ENCODE peak calls at places on chromosomes 11 and 22, in eight cellular contexts. Q, Z, N, Y, A, F, W and O are unnamed samples.

GRCh38 chr11:72242141-72242540 is 1.8 kb downstream of the PHOX2A start:
- DNase-seq in Q (no peak), Z (no peak), N (no peak), Y (no peak), A (no peak), F (no peak), W (no peak), O (no peak)

GRCh38 chr11:64016512-64016911 is 19.2 kb upstream of the FLRT1 start:
- DNase-seq in Q (no peak), Z (no peak), N (no peak), Y (no peak), A (no peak), F (no peak), W (no peak), O (no peak)

GRCh38 chr11:30328676-30329075 is 5.8 kb downstream of the ARL14EP start:
- DNase-seq in Q (no peak), Z (no peak), N (no peak), Y (no peak), A (no peak), F (no peak), W (no peak), O (no peak)

GRCh38 chr22:40422558-40423245 is 52.3 kb downstream of the SGSM3 start:
- DNase-seq in Q (no peak), Z (no peak), N (no peak), Y (no peak), A (no peak), F (no peak), W (no peak), O (no peak)

GRCh38 chr11:88501535-88501934 is 164.0 kb upstream of the CTSC start:
- DNase-seq in Q (no peak), Z (no peak), N (no peak), Y (no peak), A (no peak), F (no peak), W (no peak), O (no peak)

GRCh38 chr11:134261626-134262488 is 8.5 kb downstream of the ACAD8 start:
- DNase-seq in Q (peak), Z (no peak), N (peak), Y (peak), A (peak), F (peak), W (peak), O (peak)

GRCh38 chr11:128235446-128235845 is 351.9 kb downstream of the ETS1 start:
- DNase-seq in Q (no peak), Z (no peak), N (no peak), Y (no peak), A (peak), F (no peak), W (no peak), O (peak)

GRCh38 chr22:19590696-19591095 is 66.5 kb upstream of the CLDN5 start:
- DNase-seq in Q (no peak), Z (no peak), N (no peak), Y (no peak), A (no peak), F (peak), W (no peak), O (no peak)

GRCh38 chr22:48778308-48779195 is 1049.1 kb downstream of the BRD1 start:
- DNase-seq in Q (no peak), Z (no peak), N (no peak), Y (no peak), A (no peak), F (no peak), W (no peak), O (no peak)

GRCh38 chr11:73350908-73351636 is 25.1 kb upstream of the RELT start:
- DNase-seq in Q (peak), Z (no peak), N (peak), Y (peak), A (peak), F (peak), W (peak), O (peak)

GRCh38 chr11:12207384-12208150 is 97.2 kb downstream of the MICAL2 start:
- DNase-seq in Q (no peak), Z (no peak), N (no peak), Y (no peak), A (no peak), F (no peak), W (no peak), O (no peak)

GRCh38 chr11:10777806-10778205 is 26.8 kb downstream of the CTR9 start:
- DNase-seq in Q (no peak), Z (no peak), N (no peak), Y (no peak), A (no peak), F (no peak), W (peak), O (no peak)

GRCh38 chr11:10777393-10777793 is 26.3 kb downstream of the CTR9 start:
- DNase-seq in Q (peak), Z (no peak), N (no peak), Y (no peak), A (no peak), F (no peak), W (no peak), O (no peak)

GRCh38 chr11:10779086-10779485 is 28.0 kb downstream of the CTR9 start:
- DNase-seq in Q (no peak), Z (no peak), N (no peak), Y (no peak), A (no peak), F (no peak), W (no peak), O (no peak)

GRCh38 chr11:10780040-10780439 is 28.7 kb downstream of the EIF4G2 start:
- DNase-seq in Q (no peak), Z (no peak), N (no peak), Y (no peak), A (no peak), F (no peak), W (no peak), O (no peak)

DNA sequence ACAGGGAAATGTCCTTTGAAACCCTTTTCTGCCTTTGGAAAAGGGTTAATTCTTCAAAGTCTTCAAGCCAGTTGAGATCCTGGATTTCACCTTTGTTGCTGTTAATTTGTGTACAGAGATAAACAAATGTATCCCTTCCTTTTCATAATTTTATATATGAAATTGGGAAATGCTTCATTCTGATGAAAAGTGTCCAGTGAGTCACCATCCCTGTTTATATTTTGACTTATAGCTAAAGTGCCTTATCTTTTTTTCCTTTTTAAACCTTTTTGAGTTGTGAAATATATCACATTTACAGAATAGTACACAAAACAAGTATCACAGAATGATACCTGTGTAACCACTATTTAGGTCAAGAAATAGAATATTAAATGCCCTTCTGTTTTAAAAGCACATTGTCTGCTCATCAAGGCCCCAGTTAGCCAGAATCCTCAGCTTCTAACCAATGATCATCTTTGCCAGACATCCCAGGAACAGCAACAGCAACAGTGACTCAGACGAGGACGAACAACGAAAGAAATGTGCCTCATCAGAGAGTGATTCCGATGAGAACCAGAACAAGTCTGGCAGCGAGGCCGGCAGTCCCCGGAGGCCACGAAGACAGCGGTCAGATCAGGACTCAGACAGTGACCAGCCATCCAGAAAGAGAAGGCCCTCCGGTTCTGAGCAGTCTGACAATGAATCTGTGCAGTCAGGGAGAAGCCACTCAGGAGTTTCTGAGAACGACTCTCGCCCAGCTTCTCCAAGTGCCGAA is 27.3 kb downstream of the CTR9 start:
- DNase-seq in Q (no peak), Z (no peak), N (no peak), Y (no peak), A (no peak), F (no peak), W (no peak), O (peak)
- TF ChIP-seq REST in Q (no peak), Z (no peak), N (no peak), Y (no peak), A (no peak), F (no peak), W (no peak), O (no peak)

GRCh38 chr11:6271598-6271997 is 12.0 kb downstream of the CCKBR start:
- DNase-seq in Q (no peak), Z (no peak), N (no peak), Y (no peak), A (no peak), F (no peak), W (no peak), O (no peak)

GRCh38 chr11:6270584-6271246 is 11.1 kb downstream of the CCKBR start:
- DNase-seq in Q (no peak), Z (no peak), N (no peak), Y (no peak), A (peak), F (no peak), W (no peak), O (no peak)

GRCh38 chr11:6273188-6273587 is 13.6 kb downstream of the CCKBR start:
- DNase-seq in Q (no peak), Z (no peak), N (no peak), Y (no peak), A (no peak), F (no peak), W (no peak), O (no peak)

GRCh38 chr11:6268811-6269210 is 9.2 kb downstream of the CCKBR start:
- DNase-seq in Q (no peak), Z (no peak), N (no peak), Y (no peak), A (no peak), F (no peak), W (no peak), O (no peak)

DNA sequence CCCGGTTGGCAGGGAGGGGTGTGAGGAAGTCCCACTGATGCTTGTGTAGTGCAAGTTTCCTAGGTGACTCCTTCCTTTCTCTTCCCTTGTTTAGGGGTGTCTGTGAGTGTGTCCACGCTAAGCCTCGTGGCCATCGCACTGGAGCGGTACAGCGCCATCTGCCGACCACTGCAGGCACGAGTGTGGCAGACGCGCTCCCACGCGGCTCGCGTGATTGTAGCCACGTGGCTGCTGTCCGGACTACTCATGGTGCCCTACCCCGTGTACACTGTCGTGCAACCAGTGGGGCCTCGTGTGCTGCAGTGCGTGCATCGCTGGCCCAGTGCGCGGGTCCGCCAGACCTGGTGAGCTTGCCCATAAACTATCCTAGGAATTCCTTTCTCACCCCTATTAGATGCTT is 10.4 kb downstream of the CCKBR start:
- DNase-seq in Q (no peak), Z (no peak), N (no peak), Y (peak), A (peak), F (peak), W (no peak), O (peak)
- TF ChIP-seq REST in Q (no peak), Z (no peak), N (no peak), Y (no peak), A (no peak), F (no peak), W (no peak), O (no peak)

DNA sequence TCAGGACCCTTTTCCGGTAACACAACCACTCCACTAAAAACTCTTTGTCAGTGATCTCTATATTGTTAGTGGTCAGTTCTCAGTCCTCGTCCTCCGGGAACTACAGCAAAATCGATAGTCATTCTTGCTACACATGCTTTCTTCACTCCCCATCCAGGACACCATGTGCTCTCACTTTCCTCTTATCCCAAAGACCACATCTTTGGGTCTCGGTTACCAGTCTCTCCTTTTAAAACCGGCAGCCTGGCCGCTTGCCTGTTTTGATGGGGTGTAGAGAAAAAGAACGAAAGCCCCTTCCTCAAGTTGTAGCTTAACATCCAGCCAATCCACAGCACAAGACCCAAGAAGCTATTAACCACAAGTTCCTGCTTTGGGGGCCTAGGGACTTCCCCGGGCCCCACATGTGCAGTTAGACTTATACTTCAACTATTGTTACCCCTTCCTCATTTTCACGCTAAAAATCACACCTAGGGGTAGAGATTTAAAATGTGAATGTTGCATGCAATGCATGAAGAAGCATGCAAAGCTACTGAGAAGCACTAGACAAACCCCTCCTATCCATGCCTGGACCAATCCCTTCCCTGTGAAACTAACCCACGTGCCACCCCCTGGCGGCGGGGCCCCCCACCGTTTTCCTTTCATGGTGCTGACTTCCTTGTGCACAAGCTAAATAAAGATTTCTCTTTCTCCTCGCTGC is 1.5 kb upstream of the TOLLIP start:
- DNase-seq in Q (no peak), Z (no peak), N (no peak), Y (no peak), A (no peak), F (no peak), W (peak), O (no peak)
- TF ChIP-seq REST in Q (no peak), Z (no peak), N (no peak), Y (no peak), A (no peak), F (no peak), W (no peak), O (no peak)

GRCh38 chr11:62976109-62976508 is 8.7 kb downstream of the SLC22A6 start:
- DNase-seq in Q (no peak), Z (no peak), N (peak), Y (peak), A (peak), F (peak), W (no peak), O (peak)
- TF ChIP-seq REST in Q (no peak), Z (no peak), N (no peak), Y (no peak), A (no peak), F (no peak), W (no peak), O (no peak)

DNA sequence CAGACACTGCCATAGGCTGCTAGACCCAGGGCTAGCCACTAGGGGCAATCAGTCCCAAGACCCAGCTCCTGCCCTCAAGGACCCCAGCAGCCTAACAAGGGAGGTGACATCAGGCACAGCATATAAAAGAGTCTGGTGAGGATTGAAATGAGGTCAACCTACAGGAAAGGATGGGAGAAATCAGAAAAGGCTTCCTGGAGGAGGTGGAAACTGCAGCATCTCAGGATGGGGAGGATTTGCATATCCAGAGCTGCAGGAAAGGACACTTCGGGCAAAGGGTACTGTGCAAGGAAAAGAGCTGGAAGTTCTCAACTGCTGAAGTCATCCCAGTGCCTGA is 2.9 kb upstream of the ARFGAP2 start:
- DNase-seq in Q (peak), Z (peak), N (no peak), Y (peak), A (peak), F (peak), W (peak), O (peak)
- TF ChIP-seq REST in Q (no peak), Z (no peak), N (no peak), Y (no peak), A (no peak), F (no peak), W (no peak), O (no peak)

GRCh38 chr22:30432096-30432495 is 6.5 kb downstream of the MTFP1 start:
- DNase-seq in Q (no peak), Z (no peak), N (no peak), Y (no peak), A (no peak), F (no peak), W (no peak), O (no peak)

GRCh38 chr22:30433227-30433626 is 7.7 kb downstream of the MTFP1 start:
- DNase-seq in Q (no peak), Z (no peak), N (no peak), Y (no peak), A (no peak), F (no peak), W (no peak), O (no peak)

GRCh38 chr22:30433773-30434172 is 8.2 kb downstream of the MTFP1 start:
- DNase-seq in Q (no peak), Z (no peak), N (no peak), Y (no peak), A (no peak), F (no peak), W (no peak), O (no peak)

GRCh38 chr22:30430933-30431332 is 5.4 kb downstream of the MTFP1 start:
- DNase-seq in Q (no peak), Z (no peak), N (no peak), Y (peak), A (peak), F (no peak), W (no peak), O (no peak)

DNA sequence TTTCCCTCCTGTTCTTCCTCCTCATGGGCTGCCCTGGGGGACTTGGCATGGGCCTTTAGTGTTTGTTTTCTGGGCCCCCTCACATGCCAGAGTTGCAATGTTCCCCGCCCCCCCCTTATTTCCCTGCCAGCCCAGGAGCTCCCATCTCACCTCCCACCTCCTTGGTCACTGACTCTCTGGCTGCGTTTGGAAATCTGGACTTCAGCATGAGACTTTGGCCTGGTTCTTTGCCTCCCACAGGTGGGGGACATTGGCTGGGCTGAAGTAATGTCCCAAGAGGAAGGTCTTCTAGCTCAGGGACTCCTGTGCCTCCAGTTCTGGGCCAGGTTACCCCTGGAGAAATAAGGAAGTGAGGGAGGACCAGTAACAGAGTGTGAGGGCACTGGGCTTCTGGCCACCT is 7.0 kb downstream of the MTFP1 start:
- DNase-seq in Q (no peak), Z (no peak), N (no peak), Y (no peak), A (no peak), F (no peak), W (no peak), O (no peak)
- TF ChIP-seq REST in Q (no peak), Z (no peak), N (no peak), Y (no peak), A (no peak), F (no peak), W (no peak), O (no peak)